ENCODE peak calls at places on chromosomes 2 and 18, in ten cellular contexts. W is stimulated activated CD4-positive, alpha-beta T cell treated with anti-CD3 and anti-CD28 coated beads, Interleukin-15, amount 100 ng/mL, for 24 hours; P is cardiac fibroblast; S is HEK293T; B is MCF 10A; O is GM12865; F is sigmoid colon; J is kidney; G is COR-L47; V is globus pallidus. K is an unnamed sample.

GRCh38 chr2:8926356-8926755 is 77.1 kb downstream of the MBOAT2 start:
- DNase-seq in G (no peak), O (no peak), P (no peak), F (no peak), J (no peak), V (peak), B (no peak), S (no peak), W (no peak), K (no peak)

GRCh38 chr18:11147962-11148654 is 1.3 kb downstream of the PIEZO2 start:
- DNase-seq in O (no peak), F (no peak), J (peak), P (peak), B (no peak), V (peak), G (no peak), S (no peak), W (no peak), K (no peak)

GRCh38 chr2:231904161-231904611 is 22.0 kb downstream of the NPPC start:
- DNase-seq in S (no peak), O (no peak), F (no peak), J (peak), P (no peak), V (no peak), G (no peak), B (no peak), W (no peak), K (no peak)

GRCh38 chr2:225735844-225736243 is 336.3 kb downstream of the NYAP2 start:
- DNase-seq in O (no peak), W (no peak), J (no peak), S (no peak), B (peak), P (peak), V (no peak), F (no peak), G (no peak), K (no peak)

GRCh38 chr2:228841877-228842276 is 429.2 kb downstream of the PID1 start:
- DNase-seq in V (no peak), J (no peak), P (peak), W (no peak), O (no peak), S (no peak), B (peak), F (no peak), G (no peak), K (no peak)

GRCh38 chr2:110105608-110106467 is 9.8 kb downstream of the MALL start:
- DNase-seq in J (no peak), O (no peak), S (peak), P (no peak), W (peak), F (no peak), B (peak), V (no peak), G (no peak), K (no peak)

GRCh38 chr2:26011990-26012856 is 21.7 kb upstream of the RAB10 start:
- DNase-seq in O (no peak), J (no peak), G (no peak), P (peak), B (no peak), V (no peak), S (peak), W (no peak), F (peak), K (no peak)

GRCh38 chr18:63994783-63995399 is 25.0 kb downstream of the SERPINB8 start:
- DNase-seq in S (peak), J (no peak), F (peak), V (peak), G (peak), O (peak), W (peak), P (peak), B (peak), K (peak)

GRCh38 chr2:143428700-143429099 is 299.5 kb downstream of the ARHGAP15 start:
- DNase-seq in P (no peak), V (no peak), G (no peak), S (no peak), W (peak), B (peak), F (no peak), O (no peak), J (no peak), K (no peak)

GRCh38 chr2:172248381-172249173 is 145.9 kb upstream of the DLX2 start:
- DNase-seq in S (no peak), F (no peak), O (no peak), W (no peak), B (peak), P (no peak), G (no peak), V (no peak), J (no peak), K (no peak)

GRCh38 chr2:9753665-9754531 is 89.4 kb upstream of the TAF1B start:
- DNase-seq in P (no peak), J (peak), V (no peak), S (no peak), W (peak), B (peak), G (no peak), F (no peak), O (peak), K (peak)

GRCh38 chr2:122583159-122583917 is 827.9 kb downstream of the TSN start:
- DNase-seq in O (no peak), G (no peak), S (no peak), F (no peak), V (no peak), J (no peak), P (no peak), B (no peak), W (no peak), K (no peak)

GRCh38 chr2:28994679-28995078 is 13.6 kb downstream of the TOGARAM2 start:
- DNase-seq in S (no peak), J (no peak), W (no peak), P (no peak), F (no peak), V (no peak), O (no peak), G (no peak), B (no peak), K (no peak)

GRCh38 chr2:1004398-1004797 is 53.7 kb downstream of the SNTG2 start:
- DNase-seq in P (no peak), G (peak), V (no peak), F (no peak), B (no peak), W (no peak), J (no peak), S (no peak), O (no peak), K (no peak)

GRCh38 chr2:230684222-230685164 is 28.1 kb upstream of the CAB39 start:
- DNase-seq in V (no peak), P (no peak), O (no peak), W (no peak), S (no peak), G (no peak), B (peak), J (no peak), F (no peak), K (no peak)